ENCODE peak calls at places on chromosomes 12 and 14, in six cellular contexts. P is pancreas, W is endodermal cell, O is lower leg skin, S is fibroblast of the aortic adventitia, Y is MCF 10A. J is an unnamed sample.

GRCh38 chr14:94101748-94102147 is 8.8 kb upstream of the IFI27 start:
- DNase-seq in P (no peak), W (no peak), O (no peak), S (no peak), Y (no peak), J (no peak)

GRCh38 chr12:60345442-60345841 is 749.6 kb downstream of the SLC16A7 start:
- DNase-seq in P (no peak), W (no peak), O (no peak), S (no peak), Y (peak), J (no peak)

GRCh38 chr12:108980831-108981618 is 39.8 kb downstream of the SVOP start:
- DNase-seq in P (no peak), W (no peak), O (no peak), S (peak), Y (no peak), J (no peak)

GRCh38 chr14:51002406-51002984 is 58.2 kb upstream of the PYGL start:
- DNase-seq in P (no peak), W (no peak), O (no peak), S (no peak), Y (no peak), J (no peak)

GRCh38 chr12:118052324-118053070 is 8.5 kb downstream of the WSB2 start:
- DNase-seq in P (peak), W (peak), O (peak), S (peak), Y (peak), J (no peak)

GRCh38 chr12:76546889-76547288 is 12.7 kb downstream of the OSBPL8 start:
- DNase-seq in P (no peak), W (no peak), O (no peak), S (no peak), Y (no peak), J (no peak)

GRCh38 chr14:24817638-24818053 is 183.7 kb upstream of the GZMB start:
- DNase-seq in P (no peak), W (peak), O (no peak), S (peak), Y (no peak), J (no peak)

GRCh38 chr14:51176819-51177218 is 63.2 kb upstream of the TMX1 start:
- DNase-seq in P (no peak), W (no peak), O (no peak), S (no peak), Y (no peak), J (no peak)

GRCh38 chr14:94355191-94355794 is 32.2 kb upstream of the SERPINA6 start:
- DNase-seq in P (peak), W (peak), O (peak), S (peak), Y (no peak), J (no peak)

GRCh38 chr12:119835068-119835467 is 42.1 kb downstream of the CIT start:
- DNase-seq in P (no peak), W (peak), O (no peak), S (peak), Y (peak), J (no peak)

GRCh38 chr12:51820721-51821422 is 27.6 kb downstream of the FIGNL2 start:
- DNase-seq in P (peak), W (peak), O (no peak), S (no peak), Y (no peak), J (peak)

GRCh38 chr12:26833692-26834168 is 736 bp upstream of the ITPR2 start:
- DNase-seq in P (peak), W (peak), O (peak), S (peak), Y (no peak), J (peak)

GRCh38 chr14:101927859-101928258 is 36.5 kb upstream of the DYNC1H1 start:
- DNase-seq in P (no peak), W (no peak), O (peak), S (peak), Y (peak), J (no peak)

GRCh38 chr12:49276304-49277290 is 11.7 kb downstream of the TUBA1C start:
- DNase-seq in P (no peak), W (peak), O (no peak), S (no peak), Y (peak), J (no peak)

GRCh38 chr12:96219700-96220206 is 25.6 kb downstream of the ELK3 start:
- DNase-seq in P (no peak), W (peak), O (no peak), S (peak), Y (peak), J (no peak)

GRCh38 chr14:100587248-100587762 is at the start of gene BEGAIN:
- DNase-seq in P (no peak), W (peak), O (no peak), S (no peak), Y (no peak), J (no peak)

GRCh38 chr12:22287776-22288621 is 46.5 kb downstream of the ST8SIA1 start:
- DNase-seq in P (no peak), W (peak), O (no peak), S (peak), Y (no peak), J (no peak)

GRCh38 chr12:131829351-131829794 is 1.2 kb downstream of the MMP17 start:
- DNase-seq in P (no peak), W (peak), O (peak), S (peak), Y (peak), J (no peak)

GRCh38 chr14:75566321-75566720 is 12.1 kb upstream of the FLVCR2 start:
- DNase-seq in P (no peak), W (no peak), O (no peak), S (no peak), Y (no peak), J (no peak)

GRCh38 chr14:96625436-96625945 is 123.3 kb downstream of the PAPOLA start:
- DNase-seq in P (no peak), W (peak), O (peak), S (no peak), Y (no peak), J (no peak)

GRCh38 chr12:121295123-121295745 is 1.3 kb downstream of the CAMKK2 start:
- DNase-seq in P (no peak), W (peak), O (peak), S (no peak), Y (peak), J (no peak)

GRCh38 chr14:92759300-92759678 is 10.9 kb upstream of the LGMN start:
- DNase-seq in P (no peak), W (peak), O (no peak), S (peak), Y (peak), J (no peak)

GRCh38 chr12:12922191-12922616 is 29.8 kb downstream of the GPRC5D start:
- DNase-seq in P (no peak), W (no peak), O (peak), S (peak), Y (no peak), J (no peak)

GRCh38 chr14:98297567-98297966 is 974.4 kb downstream of the BCL11B start:
- DNase-seq in P (no peak), W (no peak), O (no peak), S (no peak), Y (no peak), J (no peak)

GRCh38 chr14:63938198-63939005 is 85.6 kb downstream of the SYNE2 start:
- DNase-seq in P (no peak), W (no peak), O (peak), S (no peak), Y (peak), J (no peak)

GRCh38 chr14:22448905-22449611 is 140.0 kb downstream of the DAD1 start:
- DNase-seq in P (no peak), W (no peak), O (no peak), S (no peak), Y (no peak), J (no peak)

GRCh38 chr12:49866859-49867579 is 24.1 kb upstream of the BCDIN3D start:
- DNase-seq in P (peak), W (peak), O (peak), S (peak), Y (peak), J (peak)

GRCh38 chr12:121921106-121921505 is 2.7 kb downstream of the CFAP251 start:
- DNase-seq in P (no peak), W (no peak), O (no peak), S (no peak), Y (no peak), J (no peak)

GRCh38 chr12:105100207-105100985 is 7.1 kb upstream of the WASHC4 start:
- DNase-seq in P (no peak), W (no peak), O (no peak), S (peak), Y (peak), J (no peak)

GRCh38 chr14:99063620-99064225 is 208.3 kb downstream of the BCL11B start:
- DNase-seq in P (peak), W (no peak), O (peak), S (no peak), Y (no peak), J (no peak)

GRCh38 chr12:68469136-68469535 is 137.0 kb upstream of the MDM1 start:
- DNase-seq in P (no peak), W (no peak), O (no peak), S (no peak), Y (no peak), J (no peak)

GRCh38 chr14:58276208-58276607 is 22.1 kb upstream of the ARID4A start:
- DNase-seq in P (no peak), W (no peak), O (no peak), S (no peak), Y (no peak), J (no peak)

GRCh38 chr14:58278177-58278576 is 20.2 kb upstream of the ARID4A start:
- DNase-seq in P (no peak), W (no peak), O (no peak), S (no peak), Y (no peak), J (no peak)

GRCh38 chr14:58270628-58271027 is 26.0 kb downstream of the PSMA3 start:
- DNase-seq in P (no peak), W (no peak), O (no peak), S (no peak), Y (peak), J (no peak)

GRCh38 chr14:58275527-58276190 is 22.7 kb upstream of the ARID4A start:
- DNase-seq in P (no peak), W (no peak), O (no peak), S (no peak), Y (no peak), J (no peak)

DNA sequence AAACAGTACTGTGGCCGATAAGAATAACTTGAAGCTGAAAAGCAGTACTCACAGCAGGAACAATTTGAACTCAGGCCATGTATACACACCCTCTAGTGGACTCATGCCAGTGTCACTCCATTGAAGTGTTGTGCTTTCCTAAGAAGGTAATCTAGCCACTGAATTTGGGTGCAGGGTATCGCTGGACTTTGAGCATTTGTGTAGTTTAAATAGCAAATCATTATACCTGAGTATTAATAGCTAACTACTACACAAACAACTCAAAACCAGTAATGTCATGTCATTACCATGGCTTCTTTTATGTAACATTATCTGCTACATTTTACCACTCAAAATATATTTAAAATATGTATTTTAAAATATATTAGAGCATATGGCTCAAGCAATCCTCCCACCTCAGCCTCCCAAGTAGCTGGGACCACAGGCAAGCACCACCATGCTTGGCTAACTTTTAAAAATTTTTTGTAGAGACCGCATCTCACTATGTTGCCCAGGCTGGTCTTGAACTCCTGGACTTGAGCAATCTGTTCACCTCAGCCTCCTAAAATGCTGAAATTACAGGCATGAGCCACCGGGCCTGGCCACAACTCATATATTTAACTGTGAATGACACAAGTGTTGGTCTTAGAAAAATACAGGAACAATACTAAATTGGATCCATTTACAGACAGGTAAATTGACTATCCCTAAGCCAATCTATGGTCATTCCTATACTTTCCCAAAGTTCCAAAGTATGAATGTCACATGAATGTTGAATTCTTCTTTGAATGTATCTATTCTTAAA is 25.6 kb upstream of the ARID4A start:
- DNase-seq in P (no peak), W (no peak), O (no peak), S (peak), Y (peak), J (no peak)
- TF ChIP-seq CTCF in P (no peak), W (peak), O (no peak), S (peak), Y (no peak), J (no peak)

GRCh38 chr12:38385492-38385864 is 68.9 kb downstream of the ALG10B start:
- DNase-seq in P (no peak), W (no peak), O (no peak), S (no peak), Y (peak), J (no peak)

GRCh38 chr12:38389581-38389980 is 73.0 kb downstream of the ALG10B start:
- DNase-seq in P (no peak), W (no peak), O (no peak), S (no peak), Y (no peak), J (no peak)

GRCh38 chr12:38386238-38386985 is 69.8 kb downstream of the ALG10B start:
- DNase-seq in P (no peak), W (no peak), O (no peak), S (no peak), Y (peak), J (no peak)

DNA sequence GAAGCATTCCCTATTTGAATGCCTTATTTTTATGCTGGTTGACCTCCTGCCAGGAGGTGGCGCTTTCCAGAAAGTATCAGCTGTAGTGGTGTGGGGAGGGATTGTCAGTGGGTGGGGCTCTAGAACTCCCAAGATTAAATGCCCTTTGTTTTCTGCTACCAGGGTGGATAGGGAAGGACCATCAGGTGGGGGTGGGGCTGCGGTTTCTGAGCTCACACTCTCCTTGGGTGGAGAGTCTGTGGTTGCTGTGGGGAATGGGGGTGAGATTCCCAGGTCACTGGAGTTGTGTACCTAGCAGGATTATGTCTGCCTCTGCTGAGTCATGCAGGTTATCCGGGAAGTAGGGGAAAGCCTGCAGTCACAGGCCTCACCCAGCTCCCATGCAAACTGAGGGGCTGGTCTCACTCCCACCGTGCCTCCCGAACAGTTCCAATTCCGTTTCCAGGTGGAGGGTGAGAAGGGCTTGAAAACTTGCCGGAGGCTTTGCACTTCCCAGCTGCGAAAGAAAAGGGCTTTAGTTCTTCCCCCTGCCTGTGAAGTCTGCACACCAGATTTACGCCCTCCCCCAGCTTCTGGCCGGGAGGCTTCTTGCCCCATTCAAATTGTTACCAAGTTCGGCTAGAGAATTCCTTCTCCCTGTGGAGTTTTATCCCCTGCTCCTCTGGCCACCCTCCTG is 68.4 kb downstream of the ALG10B start:
- DNase-seq in P (no peak), W (peak), O (no peak), S (no peak), Y (peak), J (no peak)
- TF ChIP-seq CTCF in P (no peak), W (peak), O (no peak), S (no peak), Y (peak), J (no peak)

GRCh38 chr12:34214011-34214410 is 191.7 kb downstream of the ALG10 start:
- DNase-seq in P (no peak), W (no peak), O (no peak), S (no peak), Y (no peak), J (no peak)
- TF ChIP-seq CTCF in P (no peak), W (no peak), O (no peak), S (no peak), Y (no peak), J (no peak)

GRCh38 chr12:94429633-94430032 is 30.0 kb downstream of the CEP83 start:
- DNase-seq in P (no peak), W (peak), O (no peak), S (no peak), Y (no peak), J (no peak)
- TF ChIP-seq CTCF in P (no peak), W (peak), O (no peak), S (no peak), Y (no peak), J (no peak)

DNA sequence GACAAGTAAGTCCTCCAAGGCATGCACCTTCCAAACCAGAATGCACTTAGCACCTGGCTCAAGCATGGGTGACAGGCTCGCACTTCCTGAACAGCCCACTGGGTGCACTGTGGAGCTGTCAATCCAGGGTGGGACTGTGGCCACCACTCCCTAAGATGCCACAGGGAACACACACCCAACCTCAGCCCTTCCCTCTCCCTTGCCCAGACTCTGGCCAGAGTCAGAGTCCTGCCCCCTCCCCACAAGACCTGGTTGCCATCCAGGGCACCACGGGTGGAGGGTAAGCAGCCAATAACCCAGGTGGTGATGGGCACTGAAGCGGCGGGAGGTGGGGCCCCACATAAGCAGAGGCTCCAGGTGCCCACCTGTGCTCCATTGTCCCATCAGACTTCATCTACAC is 160.6 kb downstream of the MYRFL start:
- DNase-seq in P (no peak), W (peak), O (no peak), S (no peak), Y (peak), J (no peak)
- TF ChIP-seq CTCF in P (no peak), W (peak), O (no peak), S (peak), Y (peak), J (no peak)

DNA sequence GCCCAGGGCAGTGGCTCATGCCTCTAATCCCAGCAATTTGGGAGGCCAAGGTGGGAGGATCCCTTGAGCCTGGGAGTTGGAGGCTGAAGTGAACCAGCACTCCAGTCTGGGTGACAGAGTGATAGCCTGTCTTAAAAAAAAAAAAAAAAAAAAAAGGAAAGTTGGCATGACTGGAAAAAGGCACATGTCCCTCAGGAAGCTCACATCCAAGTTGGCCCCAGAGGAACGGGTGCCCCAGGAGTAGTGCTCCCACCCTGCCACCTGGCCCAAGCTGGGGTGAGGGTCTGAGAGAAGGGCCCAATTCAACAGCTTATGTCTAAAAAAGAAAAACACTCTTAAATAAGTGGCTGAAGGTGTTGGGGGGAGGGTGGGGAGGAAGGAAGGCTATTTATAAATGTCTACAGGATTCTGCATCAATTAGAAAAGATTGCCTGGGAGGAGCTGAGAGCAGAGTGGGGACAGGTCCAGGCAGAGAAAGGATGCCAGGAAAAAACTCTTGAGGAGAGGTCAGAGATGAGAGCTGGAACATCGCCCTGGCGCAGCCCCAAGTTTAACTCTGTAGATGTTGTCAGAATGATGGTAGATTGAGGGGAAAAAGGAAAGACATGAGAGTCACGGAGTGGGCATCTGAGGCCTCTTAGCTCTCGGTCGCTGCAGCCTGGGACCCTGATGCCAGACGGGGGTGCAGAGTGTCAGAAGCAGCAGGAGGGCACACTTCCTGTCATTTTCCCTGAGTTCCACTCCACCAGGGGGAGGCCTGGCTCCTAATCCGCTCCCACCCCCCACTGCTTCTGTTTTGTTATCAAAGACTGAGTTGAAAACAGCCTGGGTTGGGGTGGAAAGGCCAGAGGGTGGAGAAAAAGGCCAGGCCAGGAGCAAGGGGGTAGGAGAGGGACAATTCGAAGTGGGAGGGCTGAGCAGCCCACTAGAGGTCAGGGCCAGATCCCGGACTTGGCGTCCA is 7.3 kb downstream of the SPRYD3 start:
- DNase-seq in P (peak), W (peak), O (peak), S (peak), Y (no peak), J (no peak)
- TF ChIP-seq CTCF in P (no peak), W (peak), O (no peak), S (peak), Y (no peak), J (no peak)

DNA sequence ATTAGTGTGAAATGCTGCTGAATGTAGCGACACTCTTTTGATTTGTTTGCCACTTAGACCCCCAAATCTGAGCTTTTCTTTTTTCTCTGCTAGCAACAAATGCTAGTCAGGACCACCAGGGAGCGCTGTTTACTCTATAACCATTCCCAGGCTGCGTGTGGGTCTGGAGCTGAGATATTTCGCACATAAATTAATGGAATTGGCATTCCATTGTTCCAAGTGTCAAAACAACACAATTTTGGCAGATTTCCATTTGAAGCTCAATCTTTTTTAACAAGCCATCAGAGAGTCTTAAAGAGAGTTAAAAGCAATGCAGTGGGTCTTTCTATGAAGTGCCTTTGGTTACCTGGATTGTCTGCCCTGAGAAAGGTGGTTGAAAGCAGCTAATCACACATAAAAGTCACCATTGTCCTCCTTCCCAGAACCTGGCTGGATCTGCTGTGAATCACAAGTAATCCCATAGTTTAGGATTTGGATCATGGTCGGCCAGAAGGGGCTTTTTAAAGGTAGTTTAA is 7.4 kb upstream of the TMEM132C start:
- DNase-seq in P (peak), W (peak), O (no peak), S (no peak), Y (no peak), J (no peak)
- TF ChIP-seq CTCF in P (peak), W (peak), O (no peak), S (peak), Y (no peak), J (no peak)

J was measured in activated B cell treated with CpG ODN at 0.5 μM for 24 hours.